ENCODE peak calls at places on chromosomes 12 and 14, in five cellular contexts. R is lower leg skin, F is epithelial cell of esophagus, S is progenitor cell of endocrine pancreas, T is fibroblast of pulmonary artery. I is an unnamed sample.

GRCh38 chr12:74890237-74890599 is 319.4 kb downstream of the KCNC2 start:
- DNase-seq in R (no peak), F (peak; percentile 92), S (no peak), T (peak; percentile 76), I (no peak)

GRCh38 chr12:123398177-123398916 is 14.4 kb downstream of the KMT5A start:
- DNase-seq in R (no peak), F (no peak), S (no peak), T (peak; percentile 77), I (no peak)

GRCh38 chr12:46884362-46884761 is 58.6 kb upstream of the SLC38A4 start:
- DNase-seq in R (no peak), F (no peak), S (no peak), T (no peak), I (no peak)

GRCh38 chr14:103104654-103105511 is 10.4 kb downstream of the EXOC3L4 start:
- DNase-seq in R (peak; percentile 94), F (peak; percentile 58), S (peak; percentile 80), T (peak; percentile 52), I (peak; percentile 74)

GRCh38 chr14:92252291-92252690 is 70.7 kb upstream of the SLC24A4 start:
- DNase-seq in R (peak; percentile 50), F (no peak), S (no peak), T (no peak), I (no peak)

GRCh38 chr12:31618228-31619025 is 27.5 kb upstream of the DENND5B start:
- DNase-seq in R (no peak), F (no peak), S (no peak), T (peak; percentile 68), I (no peak)

GRCh38 chr12:46503637-46504036 is 131.1 kb upstream of the SLC38A2 start:
- DNase-seq in R (no peak), F (peak; percentile 76), S (no peak), T (no peak), I (no peak)

GRCh38 chr14:96252323-96253052 is 3.5 kb upstream of the BDKRB1 start:
- DNase-seq in R (no peak), F (no peak), S (no peak), T (no peak), I (no peak)

GRCh38 chr12:94266796-94267529 is 118.6 kb downstream of the PLXNC1 start:
- DNase-seq in R (no peak), F (peak; percentile 35), S (no peak), T (no peak), I (no peak)

GRCh38 chr12:32765906-32766305 is 10.2 kb upstream of the YARS2 start:
- DNase-seq in R (no peak), F (no peak), S (no peak), T (no peak), I (no peak)

GRCh38 chr14:97412933-97413574 is 615.9 kb downstream of the VRK1 start:
- DNase-seq in R (peak; percentile 46), F (no peak), S (no peak), T (no peak), I (no peak)

GRCh38 chr12:49092086-49092815 is 2.4 kb downstream of the DHH start:
- DNase-seq in R (no peak), F (peak; percentile 32), S (peak; percentile 35), T (peak; percentile 53), I (peak; percentile 73)

GRCh38 chr12:54217774-54218221 is 29.0 kb upstream of the SMUG1 start:
- DNase-seq in R (peak; percentile 87), F (peak; percentile 44), S (no peak), T (peak; percentile 18), I (peak; percentile 58)

DNA sequence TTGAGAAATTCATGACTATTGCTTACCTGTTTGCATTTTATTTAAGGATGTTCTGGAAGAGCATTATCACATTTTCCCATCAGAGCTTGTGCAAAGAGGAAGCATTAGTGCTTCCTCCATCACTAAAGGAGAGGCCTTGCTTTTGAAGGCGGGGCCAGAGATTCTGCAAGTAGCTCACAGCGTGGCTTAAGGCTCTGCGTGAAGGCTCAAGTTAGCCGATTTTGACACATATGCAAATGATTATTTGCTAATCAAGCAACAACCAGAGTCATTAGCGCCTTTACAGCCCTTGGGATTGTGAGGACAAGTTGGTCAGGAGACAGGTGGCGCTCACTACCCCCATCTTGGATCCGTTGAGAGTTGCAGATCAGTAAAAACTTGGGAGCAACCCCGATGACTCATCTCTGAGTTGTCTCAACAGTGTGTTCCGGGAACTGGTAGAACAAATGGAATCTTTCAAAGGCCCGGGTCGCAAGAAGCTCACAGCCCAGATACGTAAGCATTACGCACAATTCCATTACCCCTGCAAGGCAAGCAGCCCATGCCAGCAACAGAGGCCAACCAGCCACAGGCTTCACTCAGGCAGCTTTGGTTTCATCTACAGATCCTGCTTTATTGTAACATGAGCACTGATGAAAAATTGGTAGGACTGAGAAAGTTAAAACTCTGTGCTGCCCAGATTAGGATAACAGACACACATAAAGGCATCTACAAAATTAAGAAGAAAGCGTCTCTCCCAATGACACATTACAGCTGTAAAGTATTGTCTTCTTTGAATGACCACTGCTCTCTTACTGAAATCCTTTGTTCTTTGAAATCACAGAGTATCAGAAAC is 34.9 kb upstream of the SPTSSA start:
- DNase-seq in R (peak; percentile 92), F (peak; percentile 98), S (no peak), T (peak; percentile 99), I (peak; percentile 26)
- TF ChIP-seq CTCF in R (no peak), F (peak; percentile 22), S (no peak), T (peak; percentile 32), I (no peak)

GRCh38 chr14:64841772-64842490 is 37.8 kb downstream of the SPTB start:
- DNase-seq in R (peak; percentile 39), F (no peak), S (no peak), T (no peak), I (no peak)
- TF ChIP-seq CTCF in R (no peak), F (no peak), S (no peak), T (no peak), I (no peak)

DNA sequence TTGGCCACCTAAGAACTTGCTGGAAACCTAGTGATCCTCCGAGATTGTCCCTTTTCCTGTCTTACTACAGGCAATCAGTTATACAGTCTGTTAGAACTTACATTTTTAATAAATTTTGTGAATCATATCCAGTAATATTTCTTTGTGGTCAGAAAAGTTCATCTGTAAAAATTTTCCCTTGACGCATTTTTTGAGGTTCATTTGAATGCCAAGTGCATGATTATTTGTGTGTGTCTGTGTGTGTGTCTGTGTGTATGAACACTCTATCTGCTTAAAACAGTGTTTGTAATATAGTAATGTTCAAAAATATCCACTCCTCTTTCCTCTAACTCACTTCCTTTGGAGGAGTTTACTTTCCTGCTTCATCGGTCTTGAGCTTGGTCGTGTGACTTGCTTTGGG is 468.7 kb upstream of the FLRT2 start:
- DNase-seq in R (no peak), F (no peak), S (no peak), T (no peak), I (no peak)
- TF ChIP-seq CTCF in R (no peak), F (no peak), S (no peak), T (no peak), I (no peak)

DNA sequence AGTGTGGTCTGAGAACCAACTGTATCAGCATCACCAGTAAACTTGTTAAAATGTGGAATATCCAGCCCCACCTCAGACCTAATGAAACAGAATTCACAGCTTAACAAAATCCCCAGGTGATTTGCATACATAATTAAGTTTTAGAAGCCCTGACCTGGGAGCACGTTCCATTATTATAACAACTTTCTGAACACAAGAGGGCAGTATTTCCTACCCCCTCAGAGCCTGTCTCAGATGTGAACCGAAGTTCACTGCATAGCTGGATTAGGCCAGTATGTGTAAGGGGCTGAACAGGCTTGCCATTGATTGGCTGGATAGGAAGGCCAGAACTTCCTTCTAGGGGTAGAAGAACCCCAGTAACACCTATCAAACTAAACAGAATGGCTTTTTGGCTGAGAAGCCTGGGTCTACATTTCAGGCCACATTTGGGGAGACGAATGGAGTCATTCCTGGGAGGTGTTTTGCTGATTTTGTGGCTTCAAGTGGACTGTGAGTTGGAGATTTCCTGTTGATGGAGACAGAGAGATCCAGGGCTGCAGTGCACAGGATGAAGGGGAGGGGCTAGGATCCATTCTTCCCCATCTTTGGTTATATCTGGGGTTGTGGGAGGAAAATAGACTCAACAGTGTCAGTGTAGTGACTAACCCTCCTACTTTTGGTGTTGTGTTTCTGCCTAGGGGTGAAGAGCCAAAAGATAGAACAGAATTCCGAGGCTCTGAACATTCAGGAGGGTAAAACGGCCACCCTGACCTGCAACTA is 94.7 kb upstream of the OR4E1 start:
- DNase-seq in R (no peak), F (peak; percentile 60), S (no peak), T (peak; percentile 22), I (no peak)
- TF ChIP-seq CTCF in R (no peak), F (peak; percentile 63), S (peak; percentile 60), T (peak; percentile 52), I (peak; percentile 66)

GRCh38 chr12:95859947-95860850 is 1.4 kb downstream of the SNRPF start:
- DNase-seq in R (no peak), F (peak; percentile 11), S (no peak), T (no peak), I (no peak)

GRCh38 chr12:95859344-95859816 is 628 bp downstream of the SNRPF start:
- DNase-seq in R (no peak), F (peak; percentile 42), S (no peak), T (peak; percentile 19), I (no peak)

GRCh38 chr12:95857151-95857550 is 1.6 kb upstream of the SNRPF start:
- DNase-seq in R (no peak), F (no peak), S (no peak), T (no peak), I (no peak)

GRCh38 chr12:95857799-95858198 is 953 bp upstream of the SNRPF start:
- DNase-seq in R (no peak), F (no peak), S (no peak), T (no peak), I (no peak)

GRCh38 chr12:95858451-95859343 is at the start of gene SNRPF:
- DNase-seq in R (peak; percentile 99), F (peak; percentile 99), S (peak; percentile 90), T (peak; percentile 98), I (peak; percentile 89)
- TF ChIP-seq CTCF in R (no peak), F (peak; percentile 10), S (no peak), T (peak; percentile 12), I (peak; percentile 35)